ENCODE peak calls at places on chromosomes 6 and 20, in five cellular contexts. Y is CD8-positive, alpha-beta T cell; P is type B pancreatic cell; B is neural crest cell; C is epithelial cell of esophagus. K is an unnamed sample.

GRCh38 chr20:2742934-2743559 is 50.5 kb downstream of the EBF4 start:
- DNase-seq in Y (peak), P (peak), B (peak), C (peak), K (peak)

GRCh38 chr6:138499303-138499991 is at the start of gene NHSL1:
- DNase-seq in Y (no peak), P (no peak), B (no peak), C (peak), K (no peak)

GRCh38 chr6:21491955-21492354 is 101.6 kb upstream of the SOX4 start:
- DNase-seq in Y (no peak), P (no peak), B (no peak), C (no peak), K (no peak)

GRCh38 chr20:24497851-24498250 is 28.4 kb downstream of the SYNDIG1 start:
- DNase-seq in Y (no peak), P (no peak), B (no peak), C (peak), K (no peak)

GRCh38 chr6:388202-388903 is 3.2 kb upstream of the IRF4 start:
- DNase-seq in Y (no peak), P (no peak), B (no peak), C (peak), K (no peak)

GRCh38 chr6:169315830-169316614 is 62.4 kb upstream of the THBS2 start:
- DNase-seq in Y (no peak), P (no peak), B (no peak), C (no peak), K (no peak)

GRCh38 chr6:21898107-21898796 is 304.7 kb downstream of the SOX4 start:
- DNase-seq in Y (no peak), P (no peak), B (no peak), C (peak), K (no peak)

GRCh38 chr20:57388953-57389694 is 2.1 kb upstream of the RBM38 start:
- DNase-seq in Y (peak), P (peak), B (peak), C (peak), K (peak)

GRCh38 chr6:44569931-44570385 is 182.5 kb downstream of the CDC5L start:
- DNase-seq in Y (no peak), P (peak), B (no peak), C (no peak), K (no peak)

GRCh38 chr6:110595112-110595511 is 118.7 kb upstream of the SLC22A16 start:
- DNase-seq in Y (no peak), P (no peak), B (no peak), C (no peak), K (no peak)

GRCh38 chr6:116100419-116101297 is at the start of gene NT5DC1:
- DNase-seq in Y (peak), P (peak), B (peak), C (peak), K (peak)
- TF ChIP-seq CTCF in Y (peak), P (peak), B (peak), C (no peak), K (peak)

DNA sequence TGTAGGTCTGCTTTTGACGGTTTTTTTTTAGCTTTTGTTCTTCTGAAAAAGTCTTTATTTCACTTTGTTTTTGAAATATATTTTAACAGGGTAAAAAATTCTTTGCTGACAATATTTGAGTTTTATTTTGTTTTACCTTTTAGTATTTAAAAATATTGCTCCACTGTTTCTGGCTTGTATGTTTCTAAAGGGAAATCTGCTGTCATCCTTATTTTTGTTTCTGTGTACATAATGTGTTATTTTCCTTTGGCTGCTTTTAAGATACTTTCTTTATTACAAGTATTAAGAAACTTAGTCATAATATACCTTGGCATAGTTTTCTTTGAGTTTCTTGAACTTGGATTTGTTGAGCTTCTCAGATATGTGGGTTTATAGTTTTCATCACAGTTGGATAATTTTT is 88.6 kb upstream of the SPACA1 start:
- DNase-seq in Y (no peak), P (no peak), B (no peak), C (no peak), K (no peak)
- TF ChIP-seq CTCF in Y (no peak), P (no peak), B (no peak), C (no peak), K (no peak)

GRCh38 chr20:35398660-35399144 is 13.1 kb downstream of the UQCC1 start:
- DNase-seq in Y (no peak), P (no peak), B (no peak), C (no peak), K (no peak)

GRCh38 chr20:35394271-35394670 is 17.5 kb downstream of the UQCC1 start:
- DNase-seq in Y (no peak), P (no peak), B (no peak), C (no peak), K (no peak)

DNA sequence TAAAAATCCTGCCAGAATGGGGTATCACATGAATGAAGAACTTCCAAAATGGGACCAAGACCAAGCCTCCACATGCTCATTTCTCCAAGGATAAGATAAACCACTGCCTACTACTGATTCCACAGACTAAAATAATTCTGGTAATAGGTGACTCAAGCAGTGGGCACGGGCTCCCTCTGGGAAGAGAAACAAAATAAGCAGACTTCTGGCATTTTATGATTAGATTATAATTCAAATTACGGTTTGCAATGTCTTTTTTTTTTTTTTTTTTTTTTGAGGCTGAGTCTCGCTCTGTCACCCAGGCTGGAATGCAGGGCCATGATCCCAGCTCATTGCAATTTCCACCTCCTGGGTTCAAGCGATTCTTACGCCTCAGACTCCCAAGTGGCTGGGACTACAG is 16.0 kb downstream of the UQCC1 start:
- DNase-seq in Y (no peak), P (no peak), B (no peak), C (no peak), K (no peak)
- TF ChIP-seq CTCF in Y (no peak), P (no peak), B (no peak), C (no peak), K (no peak)

DNA sequence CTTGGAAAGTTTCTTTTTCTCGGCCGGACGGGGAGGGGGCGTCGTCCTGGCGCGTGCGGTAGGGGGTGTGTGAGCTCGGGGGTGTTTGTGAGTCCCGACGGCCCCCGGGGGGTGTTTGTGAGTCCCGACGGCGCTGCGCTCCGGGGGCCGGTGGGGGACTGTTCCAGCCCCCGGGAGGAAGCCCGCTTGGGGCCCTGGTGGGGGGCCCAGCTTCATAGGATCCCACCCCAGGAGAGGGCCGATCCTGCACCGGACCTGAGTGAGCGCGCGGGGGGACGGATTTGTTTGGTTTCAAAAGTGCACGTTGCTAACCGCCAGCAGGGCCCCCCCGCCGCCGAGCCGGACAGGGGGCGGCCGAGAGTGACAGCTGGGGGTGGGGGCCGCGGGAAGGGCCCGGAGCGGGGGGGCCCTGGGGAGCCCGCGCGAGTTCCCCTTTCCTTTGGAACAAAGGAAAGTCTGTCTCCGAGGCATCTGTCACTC is 441 bp downstream of the TGIF2 start:
- DNase-seq in Y (peak), P (peak), B (no peak), C (no peak), K (no peak)
- TF ChIP-seq CTCF in Y (no peak), P (no peak), B (no peak), C (no peak), K (no peak)

GRCh38 chr6:25882066-25882496 is 8.0 kb upstream of the SLC17A3 start:
- DNase-seq in Y (peak), P (no peak), B (no peak), C (no peak), K (peak)
- TF ChIP-seq CTCF in Y (peak), P (no peak), B (no peak), C (no peak), K (peak)

GRCh38 chr20:38222923-38223742 is 37.4 kb downstream of the KIAA1755 start:
- DNase-seq in Y (no peak), P (no peak), B (no peak), C (no peak), K (no peak)
- TF ChIP-seq CTCF in Y (no peak), P (peak), B (peak), C (no peak), K (peak)

GRCh38 chr6:69622924-69623323 is 173.9 kb downstream of the LMBRD1 start:
- DNase-seq in Y (no peak), P (no peak), B (no peak), C (no peak), K (no peak)
- TF ChIP-seq CTCF in Y (no peak), P (no peak), B (peak), C (no peak), K (no peak)

K was measured in natural killer cell.